ENCODE peak calls at places on chromosome 14, in five cellular contexts. L, N, C, O and P are unnamed samples.

GRCh38 chr14:50013198-50013918 is 103.0 kb downstream of the VCPKMT start:
- DNase-seq in L (peak; percentile 84), N (peak; percentile 25), O (no peak), C (no peak), P (no peak)

GRCh38 chr14:99247091-99247729 is 24.8 kb downstream of the BCL11B start:
- DNase-seq in N (no peak), C (no peak), L (no peak), O (no peak), P (no peak)

GRCh38 chr14:47675489-47676300 is at the start of gene MDGA2:
- DNase-seq in N (peak; percentile 11), O (peak; percentile 76), C (peak; percentile 63), L (peak; percentile 88), P (no peak)

GRCh38 chr14:89123851-89124250 is 293.2 kb downstream of the FOXN3 start:
- DNase-seq in L (no peak), N (no peak), O (no peak), C (no peak), P (no peak)

GRCh38 chr14:101017209-101017608 is 113.7 kb upstream of the RTL1 start:
- DNase-seq in O (peak; percentile 44), C (no peak), L (no peak), N (peak; percentile 15), P (no peak)

GRCh38 chr14:89029961-89030694 is 205.7 kb downstream of the TTC8 start:
- DNase-seq in L (no peak), O (no peak), C (no peak), N (no peak), P (no peak)

GRCh38 chr14:104253223-104253822 is 114.9 kb downstream of the KIF26A start:
- DNase-seq in L (no peak), N (no peak), C (no peak), O (no peak), P (no peak)

GRCh38 chr14:101055106-101055662 is 151.7 kb upstream of the RTL1 start:
- DNase-seq in O (no peak), L (no peak), N (peak; percentile 45), C (no peak), P (no peak)

GRCh38 chr14:64764641-64765520 is 60.7 kb downstream of the PLEKHG3 start:
- DNase-seq in C (peak; percentile 85), L (peak; percentile 69), N (peak; percentile 65), O (peak; percentile 61), P (peak; percentile 54)

GRCh38 chr14:89427426-89428162 is 10.6 kb upstream of the FOXN3 start:
- DNase-seq in N (peak; percentile 59), C (no peak), L (no peak), O (no peak), P (no peak)

GRCh38 chr14:77979666-77980351 is 179.9 kb downstream of the ADCK1 start:
- DNase-seq in L (no peak), N (peak; percentile 64), C (peak; percentile 36), O (no peak), P (no peak)

GRCh38 chr14:91858536-91859275 is 8.6 kb downstream of the TC2N start:
- DNase-seq in L (peak; percentile 31), C (no peak), O (no peak), N (peak; percentile 94), P (no peak)

GRCh38 chr14:34324363-34324795 is 137.7 kb downstream of the SPTSSA start:
- DNase-seq in O (peak; percentile 21), C (peak; percentile 45), N (peak; percentile 50), L (peak; percentile 34), P (no peak)

GRCh38 chr14:22370084-22370847 is 218.8 kb downstream of the DAD1 start:
- DNase-seq in L (peak; percentile 65), N (peak; percentile 12), O (peak; percentile 10), C (no peak), P (no peak)

GRCh38 chr14:49727171-49727570 is 34.3 kb downstream of the KLHDC1 start:
- DNase-seq in L (no peak), N (no peak), O (no peak), C (no peak), P (no peak)

GRCh38 chr14:98234208-98234607 is 1037.8 kb downstream of the BCL11B start:
- DNase-seq in N (no peak), C (no peak), L (peak; percentile 70), O (peak; percentile 2), P (no peak)

GRCh38 chr14:104110491-104111209 is 25.1 kb downstream of the ASPG start:
- DNase-seq in O (no peak), N (no peak), C (no peak), L (no peak), P (no peak)

GRCh38 chr14:64117671-64118402 is 176.3 kb downstream of the ESR2 start:
- DNase-seq in N (peak; percentile 78), O (peak; percentile 85), L (peak; percentile 52), C (no peak), P (no peak)

GRCh38 chr14:96126339-96126770 is 78.3 kb upstream of the BDKRB2 start:
- DNase-seq in C (no peak), O (no peak), N (no peak), L (no peak), P (no peak)

GRCh38 chr14:74548881-74549280 is 55.3 kb downstream of the ISCA2 start:
- DNase-seq in C (no peak), N (peak; percentile 71), O (no peak), L (no peak), P (peak; percentile 79)

GRCh38 chr14:95213774-95214173 is 56.4 kb upstream of the DICER1 start:
- DNase-seq in N (no peak), O (no peak), L (no peak), C (no peak), P (no peak)

GRCh38 chr14:33589334-33589733 is 361.5 kb downstream of the EGLN3 start:
- DNase-seq in C (no peak), L (peak; percentile 75), O (no peak), N (peak; percentile 97), P (no peak)

GRCh38 chr14:94120667-94121335 is 8.6 kb downstream of the IFI27L2 start:
- DNase-seq in L (peak; percentile 52), N (peak; percentile 79), C (no peak), O (no peak), P (no peak)